ENCODE peak calls at places on chromosomes 2 and 18, in five cellular contexts. O is heart right ventricle, F is small intestine, S is cardiac muscle cell, Q is fibroblast of lung. R is an unnamed sample.

GRCh38 chr2:8632755-8633154 is 49.1 kb upstream of the ID2 start:
- DNase-seq in F (no peak), S (no peak), Q (no peak), O (no peak), R (no peak)

GRCh38 chr2:181891258-181891965 is at the start of gene ITPRID2:
- DNase-seq in Q (peak), S (peak), F (peak), O (peak), R (peak)

GRCh38 chr18:31835528-31836138 is 75.0 kb upstream of the SLC25A52 start:
- DNase-seq in O (no peak), S (no peak), F (no peak), Q (peak), R (no peak)

GRCh38 chr18:79540914-79541301 is 138.7 kb upstream of the CTDP1 start:
- DNase-seq in Q (no peak), O (no peak), S (no peak), F (no peak), R (no peak)

GRCh38 chr18:45386256-45386655 is 229.0 kb upstream of the SLC14A2 start:
- DNase-seq in O (no peak), Q (peak), S (peak), F (no peak), R (no peak)

GRCh38 chr2:109380502-109381326 is 233.1 kb downstream of the SEPTIN10 start:
- DNase-seq in F (no peak), O (no peak), S (no peak), Q (peak), R (no peak)

GRCh38 chr2:70123051-70123828 is 36.0 kb downstream of the PCBP1 start:
- DNase-seq in S (peak), O (peak), F (no peak), Q (peak), R (no peak)

GRCh38 chr2:201116115-201116958 is at the start of gene CFLAR:
- DNase-seq in S (peak), Q (peak), O (peak), F (peak), R (peak)

GRCh38 chr2:100812141-100812540 is 7.8 kb upstream of the NPAS2 start:
- DNase-seq in Q (no peak), F (no peak), S (no peak), O (no peak), R (no peak)

GRCh38 chr2:29765711-29766110 is 155.7 kb downstream of the ALK start:
- DNase-seq in Q (peak), S (no peak), F (no peak), O (no peak), R (no peak)

GRCh38 chr18:59902180-59902992 is 2.6 kb downstream of the PMAIP1 start:
- DNase-seq in O (no peak), Q (peak), F (no peak), S (no peak), R (no peak)

GRCh38 chr2:171244970-171245782 is 84.5 kb upstream of the TLK1 start:
- DNase-seq in F (no peak), Q (peak), O (no peak), S (peak), R (no peak)

GRCh38 chr18:41645600-41646360 is 309.3 kb upstream of the PIK3C3 start:
- DNase-seq in O (no peak), Q (no peak), S (no peak), F (no peak), R (no peak)

GRCh38 chr2:144983107-144983506 is 463.2 kb upstream of the ZEB2 start:
- DNase-seq in S (no peak), Q (no peak), F (no peak), O (no peak), R (no peak)

DNA sequence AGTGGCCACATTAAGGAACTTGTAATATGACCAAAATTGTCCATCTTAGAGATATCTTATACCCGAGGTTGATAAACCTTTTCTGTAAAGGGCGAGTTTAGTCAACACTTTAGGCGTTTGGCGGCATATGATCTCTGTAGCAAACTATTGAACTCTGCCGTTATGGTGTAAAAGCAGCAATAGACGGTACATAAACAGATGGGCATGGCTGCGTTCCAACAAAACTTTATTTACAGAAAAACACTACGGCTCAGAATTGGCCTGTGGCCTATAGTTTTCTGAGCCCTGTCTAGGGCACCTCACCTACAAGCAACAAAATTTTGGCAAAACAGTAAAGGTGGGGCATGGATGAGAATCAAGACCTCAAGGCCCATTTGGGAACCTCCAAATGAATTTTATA is 121.9 kb upstream of the HAAO start:
- DNase-seq in S (no peak), O (no peak), Q (no peak), F (no peak), R (no peak)
- H3K27ac ChIP-seq in S (no peak), O (no peak), Q (no peak), F (peak), R (no peak)

GRCh38 chr2:40168032-40168431 is 283.9 kb downstream of the SLC8A1 start:
- DNase-seq in O (no peak), F (peak), S (peak), Q (no peak), R (no peak)

GRCh38 chr2:40165503-40165867 is 286.4 kb downstream of the SLC8A1 start:
- DNase-seq in S (peak), Q (no peak), O (peak), F (no peak), R (no peak)

GRCh38 chr2:40161986-40162385 is 289.9 kb downstream of the SLC8A1 start:
- DNase-seq in S (no peak), Q (no peak), O (no peak), F (no peak), R (no peak)

GRCh38 chr2:40168546-40168945 is 283.3 kb downstream of the SLC8A1 start:
- DNase-seq in F (no peak), Q (no peak), O (no peak), S (no peak), R (no peak)

GRCh38 chr2:40164736-40165502 is 287.0 kb downstream of the SLC8A1 start:
- DNase-seq in Q (no peak), O (peak), S (peak), F (no peak), R (no peak)
- H3K27ac ChIP-seq in Q (no peak), O (peak), S (peak), F (peak), R (no peak)

GRCh38 chr2:198143156-198143555 is 338.8 kb downstream of the PLCL1 start:
- DNase-seq in O (no peak), F (no peak), S (no peak), Q (no peak), R (no peak)
- H3K27ac ChIP-seq in O (no peak), F (no peak), S (no peak), Q (no peak), R (peak)

GRCh38 chr2:143843696-143844095 is 676.2 kb downstream of the ZEB2 start:
- DNase-seq in S (no peak), Q (no peak), O (no peak), F (no peak), R (no peak)
- H3K27ac ChIP-seq in S (no peak), Q (no peak), O (no peak), F (no peak), R (no peak)

GRCh38 chr2:54630841-54631497 is 92.5 kb upstream of the EML6 start:
- DNase-seq in Q (no peak), S (no peak), F (no peak), O (no peak), R (no peak)
- H3K27ac ChIP-seq in Q (peak), S (no peak), F (peak), O (peak), R (no peak)

DNA sequence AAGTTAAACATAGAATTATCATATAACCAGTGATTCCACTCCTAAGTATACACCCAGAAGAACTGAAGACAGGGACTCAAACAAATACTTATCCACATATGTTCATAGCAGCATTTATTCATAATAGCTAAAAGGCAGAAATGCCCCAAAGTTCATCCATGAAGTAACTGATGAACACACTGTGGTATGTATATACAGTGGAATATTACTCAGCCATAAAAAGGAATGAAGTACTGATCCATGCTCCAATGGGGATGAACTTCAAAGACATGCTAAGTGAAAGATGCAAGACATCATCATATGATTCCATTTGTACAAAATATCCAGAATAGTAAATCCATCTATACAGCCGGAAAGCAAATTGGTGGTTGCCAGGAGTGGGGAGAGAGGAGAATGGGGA is 157.5 kb downstream of the LAMA1 start:
- DNase-seq in S (no peak), Q (no peak), F (no peak), O (no peak), R (no peak)
- H3K27ac ChIP-seq in S (no peak), Q (no peak), F (no peak), O (no peak), R (no peak)

GRCh38 chr2:172438741-172439508 is 11.5 kb downstream of the ITGA6 start:
- DNase-seq in S (peak), Q (peak), O (no peak), F (peak), R (no peak)

GRCh38 chr2:172442072-172442895 is 14.9 kb downstream of the ITGA6 start:
- DNase-seq in F (peak), Q (peak), O (no peak), S (peak), R (no peak)

GRCh38 chr2:172439911-172440310 is 12.5 kb downstream of the ITGA6 start:
- DNase-seq in O (no peak), S (no peak), F (no peak), Q (no peak), R (no peak)

GRCh38 chr2:172439509-172439860 is 12.1 kb downstream of the ITGA6 start:
- DNase-seq in S (no peak), O (no peak), Q (no peak), F (no peak), R (no peak)

DNA sequence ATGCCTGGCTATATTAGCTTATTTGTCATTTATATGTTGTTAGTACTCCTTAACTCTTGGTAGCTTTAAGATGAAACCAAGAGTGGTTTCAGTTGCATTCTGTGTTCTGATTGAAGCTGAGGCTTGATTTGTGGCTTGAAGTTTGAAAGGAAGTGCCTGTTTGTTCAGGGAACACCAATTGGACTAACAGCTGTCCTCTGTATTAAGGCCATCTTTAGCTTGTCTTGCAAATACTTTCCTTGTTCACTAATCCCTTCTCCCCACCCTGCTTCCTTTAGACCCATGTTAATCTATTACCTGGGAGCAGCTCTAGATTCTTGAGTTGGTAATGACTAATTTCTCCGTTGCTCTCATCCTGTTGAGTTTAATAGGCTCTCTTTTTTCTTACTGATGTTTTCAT is 13.4 kb downstream of the ITGA6 start:
- DNase-seq in F (peak), O (no peak), S (no peak), Q (peak), R (no peak)
- H3K27ac ChIP-seq in F (peak), O (no peak), S (no peak), Q (no peak), R (no peak)

GRCh38 chr18:13558790-13559189 is 167.6 kb downstream of the FAM210A start:
- DNase-seq in S (no peak), F (no peak), O (no peak), Q (no peak), R (no peak)
- H3K27ac ChIP-seq in S (no peak), F (no peak), O (no peak), Q (no peak), R (peak)

GRCh38 chr2:127531133-127531709 is 4.3 kb upstream of the MYO7B start:
- DNase-seq in O (no peak), F (peak), S (no peak), Q (peak), R (no peak)
- H3K27ac ChIP-seq in O (no peak), F (peak), S (no peak), Q (no peak), R (no peak)

GRCh38 chr2:226985227-226985946 is 149.5 kb downstream of the RHBDD1 start:
- DNase-seq in S (peak), O (peak), Q (peak), F (peak), R (no peak)
- H3K27ac ChIP-seq in S (no peak), O (no peak), Q (no peak), F (no peak), R (peak)

R was measured in substantia nigra.